ENCODE peak calls at places on chromosomes 11 and 22, in eight cellular contexts. R, B, Z, S, V, I, E and C are unnamed samples.
A peak's percentile ranks its signal among the peaks of the same experiment; 100 is the strongest.

GRCh38 chr11:72239849-72240460 is 4.0 kb downstream of the PHOX2A start:
- DNase-seq in V (no peak), B (no peak), Z (no peak), S (no peak), R (no peak), I (no peak), E (no peak), C (no peak)

GRCh38 chr11:45333506-45333971 is 47.4 kb upstream of the SYT13 start:
- DNase-seq in B (peak; percentile 36), I (peak; percentile 98), Z (no peak), S (peak; percentile 20), E (peak; percentile 61), V (no peak), R (peak; percentile 42), C (peak; percentile 72)

GRCh38 chr11:110379261-110379660 is 50.5 kb upstream of the FDX1 start:
- DNase-seq in R (no peak), B (no peak), S (no peak), V (peak; percentile 47), E (no peak), I (no peak), Z (no peak), C (no peak)

GRCh38 chr22:42719133-42719532 is 1.5 kb downstream of the A4GALT start:
- DNase-seq in R (no peak), E (peak; percentile 55), I (no peak), V (no peak), B (no peak), S (no peak), Z (no peak), C (no peak)

GRCh38 chr11:122707111-122707510 is 51.6 kb downstream of the UBASH3B start:
- DNase-seq in V (no peak), E (no peak), S (no peak), B (no peak), Z (no peak), I (no peak), R (no peak), C (no peak)

GRCh38 chr22:46071451-46072029 is 78.8 kb upstream of the PPARA start:
- DNase-seq in R (peak; percentile 88), S (peak; percentile 86), E (peak; percentile 96), I (peak; percentile 93), Z (peak; percentile 92), B (peak; percentile 92), V (peak; percentile 80), C (peak; percentile 59)

GRCh38 chr11:77136074-77136473 is 8.0 kb downstream of the MYO7A start:
- DNase-seq in R (no peak), S (no peak), I (no peak), B (no peak), Z (no peak), V (peak; percentile 53), E (no peak), C (peak; percentile 37)

GRCh38 chr11:114354076-114354475 is 46.2 kb downstream of the C11orf71 start:
- DNase-seq in V (peak; percentile 75), I (peak; percentile 66), S (no peak), B (peak; percentile 59), E (no peak), R (no peak), Z (no peak), C (peak; percentile 82)

GRCh38 chr22:21952586-21953571 is at the start of gene PPM1F:
- DNase-seq in R (peak; percentile 77), Z (peak; percentile 92), E (peak; percentile 90), B (peak; percentile 55), I (peak; percentile 29), V (no peak), S (peak; percentile 71), C (peak; percentile 33)

GRCh38 chr11:69863544-69864200 is 44.5 kb upstream of the FGF3 start:
- DNase-seq in Z (no peak), V (peak; percentile 29), E (no peak), I (no peak), B (no peak), R (no peak), S (no peak), C (no peak)

GRCh38 chr11:73478737-73479347 is 102.6 kb downstream of the RELT start:
- DNase-seq in V (peak; percentile 54), I (peak; percentile 52), R (peak; percentile 2), B (peak; percentile 51), Z (no peak), E (no peak), S (peak; percentile 39), C (peak; percentile 68)

GRCh38 chr11:10401275-10401674 is 53.8 kb upstream of the AMPD3 start:
- DNase-seq in B (no peak), I (no peak), E (no peak), S (no peak), V (no peak), R (no peak), Z (no peak), C (no peak)

GRCh38 chr11:65456418-65456817 is 33.8 kb downstream of the NEAT1 start:
- DNase-seq in I (no peak), B (no peak), R (no peak), Z (no peak), S (no peak), V (no peak), E (no peak), C (no peak)

GRCh38 chr11:22656128-22656527 is 10.3 kb upstream of the GAS2 start:
- DNase-seq in S (no peak), I (peak; percentile 34), V (no peak), Z (no peak), R (no peak), E (no peak), B (no peak), C (no peak)

GRCh38 chr11:108253176-108253575 is 30.3 kb downstream of the ATM start:
- DNase-seq in V (no peak), E (no peak), S (no peak), Z (no peak), R (no peak), B (no peak), I (no peak), C (peak; percentile 5)

GRCh38 chr11:61446211-61446651 is 16.3 kb downstream of the SDHAF2 start:
- DNase-seq in R (peak; percentile 94), Z (peak; percentile 85), V (peak; percentile 82), B (peak; percentile 90), E (peak; percentile 83), I (peak; percentile 93), S (peak; percentile 72), C (peak; percentile 92)

GRCh38 chr11:69155302-69156198 is at the start of gene SMIM38:
- DNase-seq in Z (no peak), I (no peak), R (no peak), E (no peak), S (no peak), B (no peak), V (no peak), C (no peak)

GRCh38 chr11:3796346-3796745 is 1.0 kb downstream of the NUP98 start:
- DNase-seq in Z (no peak), I (no peak), B (no peak), S (no peak), V (no peak), R (no peak), E (no peak), C (no peak)

GRCh38 chr11:94567181-94567670 is at the start of gene PIWIL4:
- DNase-seq in V (no peak), B (no peak), I (no peak), Z (no peak), E (no peak), R (no peak), S (no peak), C (no peak)

GRCh38 chr11:101862410-101863233 is 52.2 kb upstream of the CEP126 start:
- DNase-seq in V (peak; percentile 43), S (peak; percentile 12), I (peak; percentile 51), R (peak; percentile 5), B (peak; percentile 74), Z (peak; percentile 22), E (no peak), C (peak; percentile 43)

GRCh38 chr11:112811781-112812180 is 149.4 kb upstream of the NCAM1 start:
- DNase-seq in I (no peak), Z (no peak), R (no peak), V (no peak), S (no peak), E (no peak), B (no peak), C (no peak)

GRCh38 chr11:3201677-3202181 is 16.9 kb downstream of the MRGPRG start:
- DNase-seq in Z (no peak), V (no peak), B (no peak), E (no peak), I (no peak), S (no peak), R (no peak), C (no peak)

GRCh38 chr11:93591247-93591898 is 48.2 kb upstream of the SMCO4 start:
- DNase-seq in V (no peak), I (peak; percentile 75), B (no peak), Z (no peak), R (no peak), E (no peak), S (no peak), C (peak; percentile 20)

GRCh38 chr11:16811136-16812020 is 72.9 kb downstream of the C11orf58 start:
- DNase-seq in V (no peak), I (no peak), Z (no peak), E (no peak), R (no peak), B (no peak), S (no peak), C (no peak)

GRCh38 chr11:2131371-2132228 is 7.6 kb downstream of the IGF2 start:
- DNase-seq in Z (no peak), S (no peak), E (no peak), I (no peak), V (no peak), R (no peak), B (no peak), C (no peak)

GRCh38 chr11:2860636-2861035 is 24.9 kb downstream of the CDKN1C start:
- DNase-seq in S (no peak), V (no peak), Z (peak; percentile 76), B (peak; percentile 51), E (no peak), R (no peak), I (peak; percentile 48), C (peak; percentile 81)

GRCh38 chr11:83181815-83182214 is 11.7 kb upstream of the ANKRD42 start:
- DNase-seq in S (no peak), B (no peak), I (no peak), Z (no peak), R (no peak), E (no peak), V (no peak), C (no peak)